ENCODE peak calls at places on chromosome 14, in nine cellular contexts. B is fibroblast of the conjunctiva; H is kidney; R is naive thymus-derived CD8-positive, alpha-beta T cell; V is CD8-positive, alpha-beta memory T cell; T is lower leg skin; N is activated CD8-positive, alpha-beta T cell treated with anti-CD3 and anti-CD28 coated beads, Interleukin-2, amount 10 ng/mL, durations not matched to agents 7 days and 5 days; K is memory B cell; Z is activated CD4-positive, alpha-beta T cell treated with anti-CD3 and anti-CD28 coated beads, Interleukin-2, amount 10 ng/mL, durations not matched to agents 7 days and 5 days. J is an unnamed sample.

GRCh38 chr14:31243860-31244259 is 36.3 kb upstream of the HECTD1 start:
- DNase-seq in B (no peak), H (no peak), R (no peak), V (no peak), T (peak; percentile 83), N (no peak), K (no peak), Z (no peak), J (no peak)

GRCh38 chr14:71105177-71105576 is 197.9 kb downstream of the PCNX1 start:
- DNase-seq in B (no peak), H (no peak), R (no peak), V (no peak), T (no peak), N (no peak), K (no peak), Z (no peak), J (no peak)

GRCh38 chr14:22955702-22956575 is 951 bp downstream of the HAUS4 start:
- DNase-seq in B (no peak), H (no peak), R (no peak), V (no peak), T (peak; percentile 80), N (no peak), K (no peak), Z (no peak), J (no peak)

GRCh38 chr14:98548071-98548686 is 723.8 kb downstream of the BCL11B start:
- DNase-seq in B (no peak), H (no peak), R (no peak), V (no peak), T (no peak), N (no peak), K (no peak), Z (no peak), J (no peak)

GRCh38 chr14:50823763-50824636 is 7.0 kb downstream of the NIN start:
- DNase-seq in B (no peak), H (no peak), R (no peak), V (no peak), T (no peak), N (no peak), K (no peak), Z (no peak), J (no peak)

GRCh38 chr14:89185919-89186849 is 230.8 kb downstream of the FOXN3 start:
- DNase-seq in B (peak; percentile 20), H (no peak), R (no peak), V (no peak), T (no peak), N (peak; percentile 17), K (no peak), Z (no peak), J (no peak)

GRCh38 chr14:104723651-104724406 is at the start of gene ADSS1:
- DNase-seq in B (no peak), H (peak; percentile 91), R (peak; percentile 68), V (peak; percentile 73), T (no peak), N (peak; percentile 69), K (peak; percentile 84), Z (peak; percentile 63), J (peak; percentile 94)

GRCh38 chr14:91048256-91048655 is 12.2 kb downstream of the RPS6KA5 start:
- DNase-seq in B (no peak), H (no peak), R (no peak), V (no peak), T (no peak), N (no peak), K (no peak), Z (no peak), J (no peak)

GRCh38 chr14:65866422-65866821 is 453.9 kb downstream of the FUT8 start:
- DNase-seq in B (no peak), H (no peak), R (no peak), V (no peak), T (no peak), N (no peak), K (no peak), Z (no peak), J (no peak)

GRCh38 chr14:68756734-68757133 is 36.1 kb downstream of the ZFP36L1 start:
- DNase-seq in B (no peak), H (no peak), R (no peak), V (no peak), T (no peak), N (no peak), K (no peak), Z (no peak), J (no peak)

GRCh38 chr14:81682134-81682533 is 148.5 kb upstream of the SEL1L start:
- DNase-seq in B (no peak), H (no peak), R (no peak), V (no peak), T (no peak), N (no peak), K (no peak), Z (no peak), J (no peak)

GRCh38 chr14:76720382-76720813 is 40.9 kb upstream of the VASH1 start:
- DNase-seq in B (no peak), H (peak; percentile 86), R (no peak), V (no peak), T (peak; percentile 84), N (no peak), K (no peak), Z (no peak), J (peak; percentile 40)

GRCh38 chr14:104568620-104569019 is 10.9 kb upstream of the C14orf180 start:
- DNase-seq in B (no peak), H (no peak), R (no peak), V (no peak), T (no peak), N (no peak), K (no peak), Z (no peak), J (no peak)

GRCh38 chr14:52910597-52910996 is 40.3 kb downstream of the FERMT2 start:
- DNase-seq in B (no peak), H (no peak), R (no peak), V (no peak), T (no peak), N (no peak), K (no peak), Z (no peak), J (no peak)

GRCh38 chr14:35821546-35822411 is 4.4 kb upstream of the BRMS1L start:
- DNase-seq in B (no peak), H (no peak), R (no peak), V (no peak), T (no peak), N (peak; percentile 37), K (no peak), Z (peak; percentile 23), J (no peak)

GRCh38 chr14:35558680-35559079 is 24.7 kb downstream of the INSM2 start:
- DNase-seq in B (no peak), H (no peak), R (no peak), V (no peak), T (no peak), N (no peak), K (no peak), Z (no peak), J (no peak)

GRCh38 chr14:99175331-99176155 is 96.5 kb downstream of the BCL11B start:
- DNase-seq in B (no peak), H (peak; percentile 74), R (no peak), V (peak; percentile 48), T (peak; percentile 78), N (peak; percentile 13), K (no peak), Z (no peak), J (no peak)

GRCh38 chr14:35779368-35779767 is 29.7 kb downstream of the RALGAPA1 start:
- DNase-seq in B (no peak), H (no peak), R (no peak), V (no peak), T (no peak), N (no peak), K (no peak), Z (no peak), J (no peak)

GRCh38 chr14:80095623-80096022 is 115.7 kb downstream of the DIO2 start:
- DNase-seq in B (no peak), H (no peak), R (no peak), V (no peak), T (no peak), N (no peak), K (no peak), Z (no peak), J (no peak)

GRCh38 chr14:87334997-87335675 is 657.8 kb downstream of the GALC start:
- DNase-seq in B (peak; percentile 31), H (no peak), R (no peak), V (no peak), T (no peak), N (no peak), K (no peak), Z (no peak), J (no peak)

J was measured in GM12892.